ENCODE peak calls at places on chromosomes 16 and 17, in six cellular contexts. R, Z, X, N, V and G are unnamed samples.

GRCh38 chr17:8013731-8014557 is 11.5 kb downstream of the GUCY2D start:
- DNase-seq in N (no peak), R (no peak), X (no peak), Z (no peak), V (no peak), G (no peak)

GRCh38 chr17:4856937-4857314 is 23.8 kb downstream of the MINK1 start:
- DNase-seq in Z (no peak), R (no peak), X (no peak), V (no peak), N (no peak), G (no peak)

GRCh38 chr17:74877592-74878543 is 5.1 kb upstream of the FDXR start:
- DNase-seq in N (no peak), V (peak), X (peak), Z (peak), R (no peak), G (no peak)

GRCh38 chr16:57694556-57695377 is at the start of gene DRC7:
- DNase-seq in X (peak), N (no peak), Z (peak), R (peak), V (peak), G (peak)

GRCh38 chr17:50344712-50345380 is 1.1 kb upstream of the XYLT2 start:
- DNase-seq in N (no peak), R (no peak), V (no peak), Z (no peak), X (no peak), G (no peak)

GRCh38 chr17:61285483-61286320 is 113.9 kb upstream of the TBX2 start:
- DNase-seq in V (no peak), R (no peak), X (no peak), N (no peak), Z (no peak), G (peak)

GRCh38 chr17:61488878-61489718 is 36.9 kb downstream of the TBX4 start:
- DNase-seq in V (peak), R (no peak), Z (no peak), N (no peak), X (no peak), G (no peak)

GRCh38 chr17:77266891-77267341 is 126.1 kb downstream of the SEC14L1 start:
- DNase-seq in Z (no peak), R (peak), V (no peak), X (peak), N (no peak), G (peak)

GRCh38 chr17:21523482-21524210 is 147.5 kb downstream of the KCNJ12 start:
- DNase-seq in N (no peak), R (peak), V (no peak), Z (no peak), X (no peak), G (no peak)

GRCh38 chr17:44199553-44200477 is at the start of gene ATXN7L3:
- DNase-seq in R (peak), N (peak), V (peak), X (peak), Z (peak), G (peak)

GRCh38 chr17:78993241-78993956 is 13.7 kb upstream of the LGALS3BP start:
- DNase-seq in V (peak), Z (no peak), R (peak), N (no peak), X (peak), G (peak)

GRCh38 chr16:1301562-1301961 is 7.9 kb upstream of the UBE2I start:
- DNase-seq in X (no peak), N (no peak), Z (no peak), V (no peak), R (no peak), G (no peak)
- TF ChIP-seq ATF3 in X (no peak), N (no peak), Z (no peak), V (no peak), R (no peak), G (no peak)

GRCh38 chr17:35022536-35023063 is 40.9 kb downstream of the RFFL start:
- DNase-seq in X (no peak), V (peak), Z (no peak), N (no peak), R (no peak), G (no peak)
- TF ChIP-seq ATF3 in X (no peak), V (no peak), Z (no peak), N (no peak), R (no peak), G (no peak)

DNA sequence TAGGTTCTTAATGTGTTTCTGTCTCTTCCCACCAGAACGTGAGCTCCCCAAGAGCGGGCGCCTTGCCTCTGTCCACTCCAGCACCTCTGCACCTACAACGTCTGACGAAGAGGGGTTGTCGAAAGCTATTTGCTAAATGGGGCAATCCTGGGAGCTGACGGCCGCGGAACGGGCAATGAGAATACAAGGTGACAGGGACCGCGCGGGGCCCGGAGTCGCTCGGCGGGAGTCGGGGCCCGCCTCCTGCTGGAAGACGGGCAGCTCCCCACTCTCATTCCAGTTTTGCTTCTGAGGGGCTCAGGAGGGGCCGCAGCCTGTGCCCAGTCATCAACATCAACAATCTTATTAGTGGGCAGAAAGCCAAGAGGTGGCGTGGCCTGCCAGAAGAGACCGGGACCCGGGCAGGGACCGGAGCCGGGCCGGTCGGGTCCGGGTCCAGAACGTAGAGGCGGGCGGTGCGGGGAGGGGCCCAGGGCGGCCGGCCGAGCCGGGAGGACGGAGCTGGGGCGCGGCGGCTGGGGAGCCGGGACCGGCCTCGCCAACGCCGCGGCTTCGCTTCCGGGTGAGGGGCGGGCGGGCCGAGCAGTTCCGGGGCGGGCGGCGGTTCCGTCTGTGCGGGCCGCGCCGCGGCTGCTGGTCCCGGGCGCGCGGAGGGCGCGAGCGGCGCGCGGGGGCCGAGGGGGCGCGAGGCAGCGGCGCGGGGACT is at the start of gene MOSMO:
- DNase-seq in Z (no peak), X (peak), N (no peak), V (peak), R (peak), G (peak)
- TF ChIP-seq ATF3 in Z (no peak), X (no peak), N (no peak), V (no peak), R (no peak), G (no peak)

GRCh38 chr16:31501226-31501965 is 6.8 kb downstream of the RUSF1 start:
- DNase-seq in Z (no peak), N (no peak), X (no peak), V (peak), R (no peak), G (no peak)
- TF ChIP-seq ATF3 in Z (no peak), N (no peak), X (no peak), V (no peak), R (no peak), G (no peak)

GRCh38 chr17:12342161-12342560 is 321.5 kb downstream of the MAP2K4 start:
- DNase-seq in R (no peak), V (no peak), Z (no peak), X (no peak), N (no peak), G (no peak)

GRCh38 chr17:12348476-12348875 is 317.2 kb upstream of the MYOCD start:
- DNase-seq in N (no peak), R (no peak), Z (no peak), V (no peak), X (peak), G (no peak)

GRCh38 chr17:12342609-12343248 is 322.1 kb downstream of the MAP2K4 start:
- DNase-seq in Z (peak), N (no peak), R (peak), X (peak), V (no peak), G (peak)
- TF ChIP-seq ATF3 in Z (no peak), N (no peak), R (no peak), X (no peak), V (no peak), G (no peak)

DNA sequence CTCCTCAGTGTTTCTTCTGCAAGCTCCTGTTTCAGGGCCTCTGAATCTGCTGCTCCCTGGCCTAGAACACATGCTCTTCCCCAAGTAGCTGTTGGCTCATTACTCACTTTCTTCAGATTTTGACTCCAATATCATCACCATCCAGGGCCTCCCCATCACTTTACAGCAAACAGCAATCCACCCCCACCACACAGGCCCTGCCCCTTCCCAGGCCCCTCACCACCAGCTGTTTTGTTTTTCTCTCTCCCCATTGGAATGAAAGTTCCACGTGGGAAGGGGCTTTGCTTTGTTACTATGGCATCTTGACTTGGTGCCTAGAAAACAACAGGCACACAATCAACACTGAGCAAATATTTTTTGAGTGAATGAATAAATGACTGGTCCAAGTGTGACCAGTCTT is 4.0 kb downstream of the TMEM170A start:
- DNase-seq in R (no peak), N (no peak), V (no peak), Z (no peak), X (no peak), G (no peak)
- TF ChIP-seq ATF3 in R (no peak), N (no peak), V (no peak), Z (no peak), X (no peak), G (no peak)

GRCh38 chr16:88737298-88738166 is 31.2 kb downstream of the CTU2 start:
- DNase-seq in X (peak), V (peak), N (peak), R (peak), Z (peak), G (peak)
- TF ChIP-seq ATF3 in X (no peak), V (peak), N (no peak), R (peak), Z (no peak), G (no peak)